ENCODE peak calls at places on chromosomes 4 and X, in nine cellular contexts. One of them, this sample, is unnamed. For H3K4me1, the result is how much of the 10 kb centered on the place peaks cover.

GRCh38 chrX:140822184-140822583 is 112.6 kb downstream of the LINC00632 start:
- DNase-seq in heart left ventricle: no peak
- DNase-seq in endothelial cell of umbilical vein: no peak
- DNase-seq in right cardiac atrium: no peak
- DNase-seq in IMR-90: no peak
- DNase-seq in cardiac muscle cell: no peak
- DNase-seq in effector memory CD4-positive, alpha-beta T cell: no peak
- DNase-seq in neuronal stem cell: no peak
- DNase-seq in A549: no peak
- DNase-seq in this sample: no peak

GRCh38 chr4:5894266-5894665 is 1.4 kb upstream of the CRMP1 start:
- DNase-seq in heart left ventricle: no peak
- DNase-seq in IMR-90: no peak
- DNase-seq in neuronal stem cell: no peak
- DNase-seq in cardiac muscle cell: no peak
- DNase-seq in A549: no peak
- DNase-seq in right cardiac atrium: no peak
- DNase-seq in effector memory CD4-positive, alpha-beta T cell: no peak
- DNase-seq in endothelial cell of umbilical vein: no peak
- DNase-seq in this sample: no peak

GRCh38 chrX:39969099-39969825 is 128.5 kb downstream of the BCOR start:
- DNase-seq in effector memory CD4-positive, alpha-beta T cell: no peak
- DNase-seq in cardiac muscle cell: peak
- DNase-seq in neuronal stem cell: no peak
- DNase-seq in A549: no peak
- DNase-seq in endothelial cell of umbilical vein: peak
- DNase-seq in IMR-90: no peak
- DNase-seq in heart left ventricle: no peak
- DNase-seq in right cardiac atrium: no peak
- DNase-seq in this sample: no peak

GRCh38 chr4:100190643-100191600 is 654 bp upstream of the DDIT4L start:
- DNase-seq in heart left ventricle: no peak
- DNase-seq in effector memory CD4-positive, alpha-beta T cell: no peak
- DNase-seq in cardiac muscle cell: peak
- DNase-seq in endothelial cell of umbilical vein: peak
- DNase-seq in IMR-90: peak
- DNase-seq in A549: peak
- DNase-seq in neuronal stem cell: peak
- DNase-seq in right cardiac atrium: peak
- DNase-seq in this sample: no peak

GRCh38 chr4:100146756-100147155 is 43.5 kb downstream of the DDIT4L start:
- DNase-seq in cardiac muscle cell: no peak
- DNase-seq in IMR-90: peak
- DNase-seq in neuronal stem cell: no peak
- DNase-seq in heart left ventricle: no peak
- DNase-seq in A549: no peak
- DNase-seq in effector memory CD4-positive, alpha-beta T cell: no peak
- DNase-seq in endothelial cell of umbilical vein: no peak
- DNase-seq in right cardiac atrium: no peak
- DNase-seq in this sample: no peak

GRCh38 chr4:24476209-24476781 is 108.1 kb downstream of the DHX15 start:
- DNase-seq in right cardiac atrium: no peak
- DNase-seq in neuronal stem cell: no peak
- DNase-seq in effector memory CD4-positive, alpha-beta T cell: no peak
- DNase-seq in A549: peak
- DNase-seq in cardiac muscle cell: peak
- DNase-seq in endothelial cell of umbilical vein: peak
- DNase-seq in heart left ventricle: no peak
- DNase-seq in IMR-90: peak
- DNase-seq in this sample: no peak

GRCh38 chrX:52082578-52082977 is 13.6 kb upstream of the MAGED4B start:
- DNase-seq in right cardiac atrium: no peak
- DNase-seq in A549: no peak
- DNase-seq in neuronal stem cell: no peak
- DNase-seq in cardiac muscle cell: no peak
- DNase-seq in endothelial cell of umbilical vein: no peak
- DNase-seq in IMR-90: no peak
- DNase-seq in heart left ventricle: no peak
- DNase-seq in effector memory CD4-positive, alpha-beta T cell: no peak
- DNase-seq in this sample: no peak

GRCh38 chr4:186666750-186667149 is 56.9 kb downstream of the FAT1 start:
- DNase-seq in endothelial cell of umbilical vein: no peak
- DNase-seq in heart left ventricle: no peak
- DNase-seq in effector memory CD4-positive, alpha-beta T cell: no peak
- DNase-seq in cardiac muscle cell: no peak
- DNase-seq in IMR-90: no peak
- DNase-seq in right cardiac atrium: no peak
- DNase-seq in neuronal stem cell: no peak
- DNase-seq in A549: no peak
- DNase-seq in this sample: no peak

GRCh38 chrX:53681661-53682060 is 4.9 kb downstream of the HUWE1 start:
- DNase-seq in IMR-90: peak
- DNase-seq in right cardiac atrium: no peak
- DNase-seq in endothelial cell of umbilical vein: no peak
- DNase-seq in A549: no peak
- DNase-seq in neuronal stem cell: no peak
- DNase-seq in effector memory CD4-positive, alpha-beta T cell: no peak
- DNase-seq in heart left ventricle: no peak
- DNase-seq in cardiac muscle cell: no peak
- DNase-seq in this sample: no peak

GRCh38 chrX:78322863-78323262 is 4.5 kb downstream of the CYSLTR1 start:
- DNase-seq in endothelial cell of umbilical vein: no peak
- DNase-seq in right cardiac atrium: no peak
- DNase-seq in IMR-90: no peak
- DNase-seq in effector memory CD4-positive, alpha-beta T cell: no peak
- DNase-seq in A549: no peak
- DNase-seq in neuronal stem cell: no peak
- DNase-seq in heart left ventricle: no peak
- DNase-seq in cardiac muscle cell: no peak
- DNase-seq in this sample: no peak

GRCh38 chr4:108054025-108054424 is 64.3 kb downstream of the HADH start:
- DNase-seq in heart left ventricle: no peak
- DNase-seq in neuronal stem cell: no peak
- DNase-seq in IMR-90: no peak
- DNase-seq in cardiac muscle cell: no peak
- DNase-seq in A549: no peak
- DNase-seq in right cardiac atrium: no peak
- DNase-seq in effector memory CD4-positive, alpha-beta T cell: no peak
- DNase-seq in endothelial cell of umbilical vein: no peak
- DNase-seq in this sample: no peak

GRCh38 chr4:108058685-108059440 is 69.2 kb downstream of the HADH start:
- DNase-seq in neuronal stem cell: no peak
- DNase-seq in right cardiac atrium: no peak
- DNase-seq in A549: no peak
- DNase-seq in IMR-90: peak
- DNase-seq in effector memory CD4-positive, alpha-beta T cell: no peak
- DNase-seq in heart left ventricle: no peak
- DNase-seq in cardiac muscle cell: no peak
- DNase-seq in endothelial cell of umbilical vein: no peak
- DNase-seq in this sample: no peak

GRCh38 chr4:108053281-108053701 is 63.6 kb downstream of the HADH start:
- DNase-seq in effector memory CD4-positive, alpha-beta T cell: no peak
- DNase-seq in right cardiac atrium: no peak
- DNase-seq in neuronal stem cell: no peak
- DNase-seq in heart left ventricle: no peak
- DNase-seq in A549: no peak
- DNase-seq in cardiac muscle cell: no peak
- DNase-seq in IMR-90: no peak
- DNase-seq in endothelial cell of umbilical vein: no peak
- DNase-seq in this sample: no peak

GRCh38 chr4:108055787-108056186 is 66.1 kb downstream of the HADH start:
- DNase-seq in neuronal stem cell: no peak
- DNase-seq in endothelial cell of umbilical vein: no peak
- DNase-seq in IMR-90: no peak
- DNase-seq in effector memory CD4-positive, alpha-beta T cell: no peak
- DNase-seq in cardiac muscle cell: no peak
- DNase-seq in right cardiac atrium: no peak
- DNase-seq in heart left ventricle: no peak
- DNase-seq in A549: no peak
- DNase-seq in this sample: no peak

DNA sequence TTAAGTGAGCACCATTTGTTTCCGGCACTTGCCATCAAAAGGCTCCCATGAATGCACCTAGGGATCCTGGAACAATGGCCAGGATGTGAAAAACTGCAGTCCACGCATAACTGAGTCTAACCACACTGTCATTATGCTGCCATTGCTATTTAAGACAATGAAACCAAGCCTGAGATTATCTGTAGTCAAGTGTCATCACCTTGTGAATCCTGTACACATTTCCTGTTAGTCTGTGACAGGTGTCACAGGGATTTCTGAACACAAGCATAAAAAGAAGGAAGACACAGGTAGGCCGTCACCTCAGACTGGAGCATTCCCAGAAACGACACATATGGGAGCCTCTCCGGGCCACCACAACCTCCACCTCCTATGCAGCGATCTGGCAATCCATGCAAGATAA is 66.7 kb downstream of the HADH start:
- DNase-seq in A549: no peak
- DNase-seq in endothelial cell of umbilical vein: no peak
- DNase-seq in right cardiac atrium: no peak
- DNase-seq in effector memory CD4-positive, alpha-beta T cell: no peak
- DNase-seq in heart left ventricle: no peak
- DNase-seq in cardiac muscle cell: no peak
- DNase-seq in neuronal stem cell: no peak
- DNase-seq in IMR-90: no peak
- DNase-seq in this sample: no peak
- H3K4me1 ChIP-seq in A549: under half
- H3K4me1 ChIP-seq in endothelial cell of umbilical vein: under half
- H3K4me1 ChIP-seq in right cardiac atrium: under half
- H3K4me1 ChIP-seq in effector memory CD4-positive, alpha-beta T cell: under half
- H3K4me1 ChIP-seq in heart left ventricle: under half
- H3K4me1 ChIP-seq in cardiac muscle cell: under half
- H3K4me1 ChIP-seq in neuronal stem cell: under half
- H3K4me1 ChIP-seq in IMR-90: under half
- H3K4me1 ChIP-seq in this sample: under half

GRCh38 chrX:6026980-6027379 is 201.7 kb downstream of the NLGN4X start:
- DNase-seq in effector memory CD4-positive, alpha-beta T cell: no peak
- DNase-seq in cardiac muscle cell: no peak
- DNase-seq in neuronal stem cell: peak
- DNase-seq in A549: no peak
- DNase-seq in right cardiac atrium: no peak
- DNase-seq in IMR-90: no peak
- DNase-seq in heart left ventricle: no peak
- DNase-seq in endothelial cell of umbilical vein: no peak
- DNase-seq in this sample: no peak
- H3K4me1 ChIP-seq in effector memory CD4-positive, alpha-beta T cell: under half
- H3K4me1 ChIP-seq in cardiac muscle cell: under half
- H3K4me1 ChIP-seq in neuronal stem cell: under half
- H3K4me1 ChIP-seq in A549: under half
- H3K4me1 ChIP-seq in right cardiac atrium: under half
- H3K4me1 ChIP-seq in IMR-90: under half
- H3K4me1 ChIP-seq in heart left ventricle: under half
- H3K4me1 ChIP-seq in endothelial cell of umbilical vein: under half
- H3K4me1 ChIP-seq in this sample: under half

GRCh38 chr4:42638993-42639392 is 17.9 kb downstream of the ATP8A1 start:
- DNase-seq in neuronal stem cell: no peak
- DNase-seq in heart left ventricle: no peak
- DNase-seq in effector memory CD4-positive, alpha-beta T cell: no peak
- DNase-seq in cardiac muscle cell: no peak
- DNase-seq in IMR-90: no peak
- DNase-seq in A549: no peak
- DNase-seq in right cardiac atrium: no peak
- DNase-seq in endothelial cell of umbilical vein: no peak
- DNase-seq in this sample: no peak

GRCh38 chr4:42638276-42638675 is 18.6 kb downstream of the ATP8A1 start:
- DNase-seq in A549: no peak
- DNase-seq in endothelial cell of umbilical vein: no peak
- DNase-seq in effector memory CD4-positive, alpha-beta T cell: no peak
- DNase-seq in heart left ventricle: no peak
- DNase-seq in right cardiac atrium: no peak
- DNase-seq in neuronal stem cell: no peak
- DNase-seq in cardiac muscle cell: no peak
- DNase-seq in IMR-90: no peak
- DNase-seq in this sample: no peak

GRCh38 chr4:42637104-42637503 is 19.8 kb downstream of the ATP8A1 start:
- DNase-seq in cardiac muscle cell: no peak
- DNase-seq in IMR-90: no peak
- DNase-seq in effector memory CD4-positive, alpha-beta T cell: no peak
- DNase-seq in A549: no peak
- DNase-seq in neuronal stem cell: no peak
- DNase-seq in right cardiac atrium: no peak
- DNase-seq in endothelial cell of umbilical vein: no peak
- DNase-seq in heart left ventricle: no peak
- DNase-seq in this sample: no peak

GRCh38 chr4:42637861-42638260 is 19.0 kb downstream of the ATP8A1 start:
- DNase-seq in right cardiac atrium: no peak
- DNase-seq in A549: no peak
- DNase-seq in endothelial cell of umbilical vein: no peak
- DNase-seq in effector memory CD4-positive, alpha-beta T cell: no peak
- DNase-seq in cardiac muscle cell: no peak
- DNase-seq in heart left ventricle: no peak
- DNase-seq in IMR-90: no peak
- DNase-seq in neuronal stem cell: no peak
- DNase-seq in this sample: no peak

DNA sequence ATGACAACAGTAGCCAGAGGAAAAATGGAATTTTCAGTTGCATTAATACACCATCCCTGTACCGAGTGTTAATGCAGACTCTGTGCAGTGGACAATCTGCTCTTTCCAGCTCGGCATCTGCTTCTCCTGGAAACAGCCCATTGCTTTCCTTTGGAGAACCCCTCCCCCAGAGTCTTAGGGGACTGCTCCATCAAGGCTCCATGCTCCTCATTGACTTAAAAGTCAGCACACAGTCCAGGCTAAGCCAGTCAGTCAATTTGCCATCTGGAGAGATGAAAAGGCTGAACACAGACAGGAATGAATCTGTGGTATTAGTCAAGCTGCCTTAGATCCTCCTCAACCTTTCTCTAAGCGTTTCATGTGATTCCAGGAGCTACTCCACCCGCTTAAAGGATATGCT is 20.3 kb downstream of the ATP8A1 start:
- DNase-seq in right cardiac atrium: no peak
- DNase-seq in A549: no peak
- DNase-seq in endothelial cell of umbilical vein: no peak
- DNase-seq in neuronal stem cell: no peak
- DNase-seq in effector memory CD4-positive, alpha-beta T cell: no peak
- DNase-seq in cardiac muscle cell: no peak
- DNase-seq in heart left ventricle: no peak
- DNase-seq in IMR-90: no peak
- DNase-seq in this sample: no peak
- H3K4me1 ChIP-seq in right cardiac atrium: under half
- H3K4me1 ChIP-seq in A549: under half
- H3K4me1 ChIP-seq in endothelial cell of umbilical vein: under half
- H3K4me1 ChIP-seq in neuronal stem cell: under half
- H3K4me1 ChIP-seq in effector memory CD4-positive, alpha-beta T cell: under half
- H3K4me1 ChIP-seq in cardiac muscle cell: under half
- H3K4me1 ChIP-seq in heart left ventricle: under half
- H3K4me1 ChIP-seq in IMR-90: under half
- H3K4me1 ChIP-seq in this sample: under half

DNA sequence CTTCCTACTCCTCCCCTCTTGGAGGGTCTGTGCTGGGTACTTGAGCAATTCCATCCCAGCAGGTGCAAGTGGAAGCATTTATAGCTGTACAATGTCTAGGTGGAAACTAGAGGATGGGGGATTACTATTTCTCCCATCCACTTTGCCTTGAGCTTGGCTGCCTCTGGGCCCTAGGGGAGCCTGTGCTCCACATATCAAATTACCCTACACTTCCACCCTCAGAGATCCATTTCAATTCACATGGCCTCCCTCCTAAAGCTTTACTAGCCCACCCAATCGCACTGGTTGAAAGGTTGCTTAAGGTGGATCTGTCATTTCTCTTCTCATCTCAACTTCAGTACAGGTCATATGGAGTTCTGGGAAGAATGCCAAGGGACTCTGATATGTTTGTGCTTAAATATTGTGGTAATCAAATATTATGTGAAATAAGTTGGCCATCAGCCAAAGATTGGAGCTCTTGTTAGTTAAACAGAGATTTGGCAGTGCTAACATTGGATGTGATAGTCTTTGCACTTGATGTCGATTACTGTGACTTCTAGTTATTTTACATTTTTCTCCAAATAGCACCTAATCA is 20.6 kb downstream of the SEPTIN6 start:
- DNase-seq in A549: no peak
- DNase-seq in effector memory CD4-positive, alpha-beta T cell: no peak
- DNase-seq in IMR-90: peak
- DNase-seq in cardiac muscle cell: no peak
- DNase-seq in neuronal stem cell: no peak
- DNase-seq in endothelial cell of umbilical vein: no peak
- DNase-seq in right cardiac atrium: no peak
- DNase-seq in heart left ventricle: no peak
- DNase-seq in this sample: no peak
- H3K4me1 ChIP-seq in A549: under half
- H3K4me1 ChIP-seq in effector memory CD4-positive, alpha-beta T cell: under half
- H3K4me1 ChIP-seq in IMR-90: under half
- H3K4me1 ChIP-seq in cardiac muscle cell: under half
- H3K4me1 ChIP-seq in neuronal stem cell: under half
- H3K4me1 ChIP-seq in endothelial cell of umbilical vein: under half
- H3K4me1 ChIP-seq in right cardiac atrium: under half
- H3K4me1 ChIP-seq in heart left ventricle: under half
- H3K4me1 ChIP-seq in this sample: under half